ENCODE peak calls at places on chromosomes 2 and 18, in five cellular contexts. C is H54; N is fibroblast of mammary gland; D is stimulated activated CD4-positive, alpha-beta T cell treated with anti-CD3 and anti-CD28 coated beads, Interleukin-4, amount 100 ng/mL, for 48 hours; R is GM23248. W is an unnamed sample.

GRCh38 chr18:54235871-54236270 is 11.4 kb upstream of the MBD2 start:
- DNase-seq in C (no peak), N (no peak), D (no peak), R (no peak), W (no peak)

GRCh38 chr2:198351647-198352046 is 547.3 kb downstream of the PLCL1 start:
- DNase-seq in C (no peak), N (no peak), D (no peak), R (no peak), W (no peak)

GRCh38 chr2:230734247-230735175 is 21.9 kb downstream of the CAB39 start:
- DNase-seq in C (no peak), N (no peak), D (no peak), R (no peak), W (no peak)

GRCh38 chr2:147712051-147712450 is 132.8 kb upstream of the ACVR2A start:
- DNase-seq in C (no peak), N (no peak), D (no peak), R (no peak), W (no peak)

GRCh38 chr2:20962939-20963543 is 80.8 kb downstream of the APOB start:
- DNase-seq in C (peak), N (peak), D (peak), R (peak), W (peak)

GRCh38 chr2:234679766-234680687 is 183.1 kb upstream of the ARL4C start:
- DNase-seq in C (peak), N (peak), D (no peak), R (peak), W (peak)

GRCh38 chr18:54382076-54382475 is 24.4 kb downstream of the C18orf54 start:
- DNase-seq in C (no peak), N (no peak), D (no peak), R (no peak), W (no peak)

GRCh38 chr2:45237850-45238542 is 228.7 kb upstream of the SIX2 start:
- DNase-seq in C (peak), N (peak), D (peak), R (peak), W (peak)

GRCh38 chr2:240623531-240624010 is 1.7 kb upstream of the GPR35 start:
- DNase-seq in C (no peak), N (no peak), D (no peak), R (no peak), W (no peak)

GRCh38 chr2:2796207-2796606 is 465.1 kb upstream of the MYT1L start:
- DNase-seq in C (no peak), N (no peak), D (no peak), R (no peak), W (no peak)

GRCh38 chr2:4190548-4190947 is 487.2 kb downstream of the DCDC2C start:
- DNase-seq in C (no peak), N (no peak), D (no peak), R (no peak), W (no peak)

GRCh38 chr2:69559696-69560482 is 83.7 kb downstream of the AAK1 start:
- DNase-seq in C (no peak), N (peak), D (no peak), R (peak), W (peak)

GRCh38 chr2:73488079-73488478 is 102.4 kb downstream of the ALMS1 start:
- DNase-seq in C (no peak), N (no peak), D (no peak), R (no peak), W (no peak)

GRCh38 chr2:26533661-26534060 is 55.7 kb upstream of the OTOF start:
- DNase-seq in C (no peak), N (no peak), D (no peak), R (no peak), W (no peak)

W was measured in HCT116.